ENCODE peak calls at places on chromosome 10, in nine cellular contexts. One of them, this sample, is unnamed.

GRCh38 chr10:133347636-133348517 is 704 bp downstream of the PRAP1 start:
- DNase-seq in CD4-positive, alpha-beta memory T cell: no peak
- DNase-seq in HCT116: no peak
- DNase-seq in GM23248: no peak
- DNase-seq in fibroblast of lung: no peak
- DNase-seq in PC-9: no peak
- DNase-seq in WERI-Rb-1: no peak
- DNase-seq in sigmoid colon: no peak
- DNase-seq in tibial nerve: no peak
- DNase-seq in this sample: no peak

GRCh38 chr10:3791974-3792633 is 7.1 kb upstream of the KLF6 start:
- DNase-seq in CD4-positive, alpha-beta memory T cell: no peak
- DNase-seq in HCT116: no peak
- DNase-seq in sigmoid colon: no peak
- DNase-seq in fibroblast of lung: peak; percentile 94
- DNase-seq in tibial nerve: no peak
- DNase-seq in GM23248: peak; percentile 80
- DNase-seq in WERI-Rb-1: no peak
- DNase-seq in PC-9: no peak
- DNase-seq in this sample: no peak

GRCh38 chr10:102796407-102797176 is 40.6 kb downstream of the CYP17A1 start:
- DNase-seq in HCT116: no peak
- DNase-seq in PC-9: no peak
- DNase-seq in GM23248: peak; percentile 74
- DNase-seq in tibial nerve: peak; percentile 81
- DNase-seq in CD4-positive, alpha-beta memory T cell: peak; percentile 27
- DNase-seq in WERI-Rb-1: no peak
- DNase-seq in fibroblast of lung: peak; percentile 52
- DNase-seq in sigmoid colon: peak; percentile 96
- DNase-seq in this sample: no peak

GRCh38 chr10:69677914-69678654 is 48.0 kb downstream of the FAM241B start:
- DNase-seq in tibial nerve: no peak
- DNase-seq in sigmoid colon: no peak
- DNase-seq in HCT116: no peak
- DNase-seq in PC-9: no peak
- DNase-seq in WERI-Rb-1: no peak
- DNase-seq in GM23248: no peak
- DNase-seq in fibroblast of lung: no peak
- DNase-seq in CD4-positive, alpha-beta memory T cell: no peak
- DNase-seq in this sample: no peak

GRCh38 chr10:46551701-46552525 is 4.5 kb downstream of the GPRIN2 start:
- DNase-seq in fibroblast of lung: no peak
- DNase-seq in CD4-positive, alpha-beta memory T cell: no peak
- DNase-seq in GM23248: no peak
- DNase-seq in sigmoid colon: peak; percentile 63
- DNase-seq in HCT116: no peak
- DNase-seq in tibial nerve: peak; percentile 11
- DNase-seq in WERI-Rb-1: peak; percentile 19
- DNase-seq in PC-9: no peak
- DNase-seq in this sample: no peak

GRCh38 chr10:128324468-128324867 is 198.2 kb upstream of the MKI67 start:
- DNase-seq in sigmoid colon: no peak
- DNase-seq in CD4-positive, alpha-beta memory T cell: no peak
- DNase-seq in WERI-Rb-1: no peak
- DNase-seq in fibroblast of lung: no peak
- DNase-seq in tibial nerve: no peak
- DNase-seq in HCT116: no peak
- DNase-seq in GM23248: no peak
- DNase-seq in PC-9: no peak
- DNase-seq in this sample: no peak

GRCh38 chr10:110842305-110842952 is 29.3 kb upstream of the PDCD4 start:
- DNase-seq in fibroblast of lung: no peak
- DNase-seq in tibial nerve: no peak
- DNase-seq in GM23248: no peak
- DNase-seq in HCT116: no peak
- DNase-seq in CD4-positive, alpha-beta memory T cell: no peak
- DNase-seq in PC-9: no peak
- DNase-seq in WERI-Rb-1: no peak
- DNase-seq in sigmoid colon: peak; percentile 43
- DNase-seq in this sample: no peak

GRCh38 chr10:71868192-71868697 is 17.2 kb upstream of the PSAP start:
- DNase-seq in GM23248: peak; percentile 77
- DNase-seq in tibial nerve: peak; percentile 38
- DNase-seq in CD4-positive, alpha-beta memory T cell: no peak
- DNase-seq in sigmoid colon: peak; percentile 83
- DNase-seq in HCT116: no peak
- DNase-seq in WERI-Rb-1: peak; percentile 43
- DNase-seq in PC-9: peak; percentile 92
- DNase-seq in fibroblast of lung: peak; percentile 88
- DNase-seq in this sample: no peak

GRCh38 chr10:47269294-47269693 is 30.7 kb upstream of the GDF10 start:
- DNase-seq in WERI-Rb-1: peak; percentile 40
- DNase-seq in CD4-positive, alpha-beta memory T cell: no peak
- DNase-seq in PC-9: no peak
- DNase-seq in tibial nerve: no peak
- DNase-seq in fibroblast of lung: no peak
- DNase-seq in sigmoid colon: no peak
- DNase-seq in HCT116: no peak
- DNase-seq in GM23248: no peak
- DNase-seq in this sample: no peak

GRCh38 chr10:5317547-5318107 is 47.1 kb upstream of the UCN3 start:
- DNase-seq in fibroblast of lung: peak; percentile 74
- DNase-seq in tibial nerve: no peak
- DNase-seq in sigmoid colon: no peak
- DNase-seq in GM23248: peak; percentile 92
- DNase-seq in PC-9: peak; percentile 70
- DNase-seq in WERI-Rb-1: no peak
- DNase-seq in CD4-positive, alpha-beta memory T cell: peak; percentile 45
- DNase-seq in HCT116: no peak
- DNase-seq in this sample: peak; percentile 20

GRCh38 chr10:84706875-84707274 is 378.5 kb downstream of the CCSER2 start:
- DNase-seq in HCT116: no peak
- DNase-seq in CD4-positive, alpha-beta memory T cell: no peak
- DNase-seq in fibroblast of lung: peak; percentile 1
- DNase-seq in WERI-Rb-1: no peak
- DNase-seq in PC-9: no peak
- DNase-seq in tibial nerve: no peak
- DNase-seq in GM23248: peak; percentile 23
- DNase-seq in sigmoid colon: peak; percentile 79
- DNase-seq in this sample: no peak

GRCh38 chr10:93711891-93712290 is 9.5 kb upstream of the FRA10AC1 start:
- DNase-seq in CD4-positive, alpha-beta memory T cell: no peak
- DNase-seq in PC-9: no peak
- DNase-seq in HCT116: no peak
- DNase-seq in tibial nerve: no peak
- DNase-seq in WERI-Rb-1: no peak
- DNase-seq in sigmoid colon: no peak
- DNase-seq in fibroblast of lung: peak; percentile 14
- DNase-seq in GM23248: peak; percentile 29
- DNase-seq in this sample: no peak

GRCh38 chr10:118952493-118953295 is 76.8 kb upstream of the NANOS1 start:
- DNase-seq in fibroblast of lung: no peak
- DNase-seq in sigmoid colon: peak; percentile 46
- DNase-seq in HCT116: no peak
- DNase-seq in CD4-positive, alpha-beta memory T cell: no peak
- DNase-seq in GM23248: no peak
- DNase-seq in WERI-Rb-1: no peak
- DNase-seq in tibial nerve: no peak
- DNase-seq in PC-9: no peak
- DNase-seq in this sample: no peak

GRCh38 chr10:110101464-110102144 is 93.8 kb downstream of the ADD3 start:
- DNase-seq in HCT116: no peak
- DNase-seq in GM23248: peak; percentile 15
- DNase-seq in tibial nerve: no peak
- DNase-seq in WERI-Rb-1: no peak
- DNase-seq in CD4-positive, alpha-beta memory T cell: no peak
- DNase-seq in fibroblast of lung: no peak
- DNase-seq in sigmoid colon: no peak
- DNase-seq in PC-9: no peak
- DNase-seq in this sample: no peak

GRCh38 chr10:48604408-48605263 is at the start of gene ARHGAP22:
- DNase-seq in tibial nerve: peak; percentile 40
- DNase-seq in fibroblast of lung: peak; percentile 42
- DNase-seq in GM23248: peak; percentile 86
- DNase-seq in PC-9: peak; percentile 41
- DNase-seq in WERI-Rb-1: peak; percentile 62
- DNase-seq in CD4-positive, alpha-beta memory T cell: no peak
- DNase-seq in sigmoid colon: peak; percentile 70
- DNase-seq in HCT116: no peak
- DNase-seq in this sample: no peak

GRCh38 chr10:30671011-30671616 is 41.6 kb upstream of the LYZL2 start:
- DNase-seq in WERI-Rb-1: peak; percentile 29
- DNase-seq in HCT116: peak; percentile 65
- DNase-seq in tibial nerve: no peak
- DNase-seq in fibroblast of lung: peak; percentile 64
- DNase-seq in sigmoid colon: no peak
- DNase-seq in GM23248: peak; percentile 75
- DNase-seq in CD4-positive, alpha-beta memory T cell: peak; percentile 45
- DNase-seq in PC-9: peak; percentile 33
- DNase-seq in this sample: no peak

GRCh38 chr10:28722065-28722803 is 44.9 kb downstream of the BAMBI start:
- DNase-seq in CD4-positive, alpha-beta memory T cell: no peak
- DNase-seq in fibroblast of lung: peak; percentile 55
- DNase-seq in WERI-Rb-1: peak; percentile 9
- DNase-seq in PC-9: no peak
- DNase-seq in tibial nerve: peak; percentile 20
- DNase-seq in GM23248: peak; percentile 25
- DNase-seq in HCT116: no peak
- DNase-seq in sigmoid colon: no peak
- DNase-seq in this sample: no peak

GRCh38 chr10:49015700-49016099 is 76.1 kb upstream of the LRRC18 start:
- DNase-seq in fibroblast of lung: no peak
- DNase-seq in tibial nerve: no peak
- DNase-seq in CD4-positive, alpha-beta memory T cell: no peak
- DNase-seq in GM23248: no peak
- DNase-seq in WERI-Rb-1: no peak
- DNase-seq in PC-9: no peak
- DNase-seq in HCT116: no peak
- DNase-seq in sigmoid colon: no peak
- DNase-seq in this sample: no peak

DNA sequence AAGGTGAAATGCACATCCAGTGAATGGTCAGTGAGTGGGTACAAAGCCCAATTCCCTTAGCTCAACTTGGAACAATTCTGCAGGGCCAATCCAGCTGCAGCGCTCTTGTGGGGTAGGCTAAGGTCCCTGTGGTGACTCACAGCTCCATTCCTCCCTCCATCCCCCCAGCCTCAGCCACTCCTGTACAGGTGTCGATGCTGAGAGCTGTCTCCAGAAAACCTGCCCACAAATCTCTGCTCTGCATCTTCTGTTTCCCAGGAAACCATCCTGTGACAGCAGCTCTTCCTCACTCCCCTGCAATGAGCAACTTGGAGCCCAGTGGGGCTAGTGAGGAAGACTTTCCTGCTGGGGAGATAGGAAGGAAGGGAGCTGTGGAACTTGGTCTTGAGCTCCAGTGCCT is 244.7 kb upstream of the GPR26 start:
- DNase-seq in sigmoid colon: no peak
- DNase-seq in GM23248: no peak
- DNase-seq in fibroblast of lung: no peak
- DNase-seq in CD4-positive, alpha-beta memory T cell: no peak
- DNase-seq in PC-9: no peak
- DNase-seq in tibial nerve: no peak
- DNase-seq in WERI-Rb-1: no peak
- DNase-seq in HCT116: no peak
- DNase-seq in this sample: no peak
- H3K9me3 ChIP-seq in sigmoid colon: no peaks in the 10 kb centered on the region
- H3K9me3 ChIP-seq in GM23248: no peaks in the 10 kb centered on the region
- H3K9me3 ChIP-seq in fibroblast of lung: no peaks in the 10 kb centered on the region
- H3K9me3 ChIP-seq in CD4-positive, alpha-beta memory T cell: no peaks in the 10 kb centered on the region
- H3K9me3 ChIP-seq in PC-9: no peaks in the 10 kb centered on the region
- H3K9me3 ChIP-seq in tibial nerve: no peaks in the 10 kb centered on the region
- H3K9me3 ChIP-seq in WERI-Rb-1: no peaks in the 10 kb centered on the region
- H3K9me3 ChIP-seq in HCT116: no peaks in the 10 kb centered on the region
- H3K9me3 ChIP-seq in this sample: no peaks in the 10 kb centered on the region

DNA sequence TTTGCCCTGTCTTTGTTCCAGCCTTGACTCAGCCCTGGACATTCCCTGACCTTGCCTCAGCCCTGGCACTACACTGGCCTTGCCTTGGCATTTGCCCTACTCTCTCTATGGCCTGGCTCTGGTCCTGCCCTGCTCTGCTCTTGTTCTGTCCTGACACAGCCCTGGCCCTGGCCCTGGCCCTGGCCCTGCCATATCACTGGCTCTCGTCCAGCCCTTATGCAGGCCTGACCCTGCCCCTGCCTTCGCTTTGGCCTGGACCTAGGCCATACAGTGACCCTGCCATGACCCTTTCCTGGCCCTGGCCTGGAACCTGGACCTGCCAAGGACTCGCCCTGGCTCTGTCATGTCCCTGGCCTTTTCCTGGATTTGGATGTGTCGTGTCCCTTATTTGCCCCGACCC is 646.0 kb downstream of the ZNF37A start:
- DNase-seq in sigmoid colon: no peak
- DNase-seq in HCT116: no peak
- DNase-seq in PC-9: no peak
- DNase-seq in GM23248: no peak
- DNase-seq in tibial nerve: no peak
- DNase-seq in WERI-Rb-1: no peak
- DNase-seq in CD4-positive, alpha-beta memory T cell: no peak
- DNase-seq in fibroblast of lung: no peak
- DNase-seq in this sample: no peak
- H3K9me3 ChIP-seq in sigmoid colon: no peaks in the 10 kb centered on the region
- H3K9me3 ChIP-seq in HCT116: peaks cover 4% of the 10 kb centered on the region
- H3K9me3 ChIP-seq in PC-9: no peaks in the 10 kb centered on the region
- H3K9me3 ChIP-seq in GM23248: no peaks in the 10 kb centered on the region
- H3K9me3 ChIP-seq in tibial nerve: peaks cover 7% of the 10 kb centered on the region
- H3K9me3 ChIP-seq in WERI-Rb-1: no peaks in the 10 kb centered on the region
- H3K9me3 ChIP-seq in CD4-positive, alpha-beta memory T cell: no peaks in the 10 kb centered on the region
- H3K9me3 ChIP-seq in fibroblast of lung: no peaks in the 10 kb centered on the region
- H3K9me3 ChIP-seq in this sample: no peaks in the 10 kb centered on the region

DNA sequence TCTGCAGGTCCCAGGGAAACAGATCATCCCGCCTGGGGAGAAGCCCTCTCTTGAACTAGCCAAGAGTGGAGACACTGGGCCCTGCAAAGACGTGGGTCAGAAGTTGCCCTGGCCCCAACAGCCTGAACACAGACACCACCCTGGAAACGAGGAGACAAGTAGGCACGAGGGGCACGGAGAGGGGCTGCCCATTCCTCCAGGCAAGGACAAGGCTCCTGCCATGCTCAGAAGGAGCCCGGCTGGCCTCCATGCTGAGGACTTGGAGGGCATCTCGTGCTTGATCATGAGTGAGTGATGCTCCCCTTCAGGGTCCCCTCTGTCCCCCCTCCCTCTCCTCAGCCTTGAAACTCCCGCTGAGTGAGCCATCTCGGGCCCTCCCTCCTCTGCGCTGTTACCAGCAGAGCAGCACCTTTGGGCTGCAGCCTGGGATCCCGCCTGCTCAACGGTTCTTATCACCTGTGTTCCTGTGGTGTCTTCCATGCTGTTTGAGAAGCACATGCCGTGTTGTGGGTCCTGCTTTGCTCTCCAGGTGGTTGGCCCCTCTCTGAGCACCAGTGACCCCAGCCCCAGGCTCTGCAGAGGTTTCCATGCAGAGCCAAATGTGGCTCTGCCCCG is 544.3 kb downstream of the TCERG1L start:
- DNase-seq in PC-9: no peak
- DNase-seq in HCT116: no peak
- DNase-seq in GM23248: no peak
- DNase-seq in WERI-Rb-1: no peak
- DNase-seq in fibroblast of lung: no peak
- DNase-seq in CD4-positive, alpha-beta memory T cell: no peak
- DNase-seq in sigmoid colon: peak; percentile 54
- DNase-seq in tibial nerve: no peak
- DNase-seq in this sample: no peak
- H3K9me3 ChIP-seq in PC-9: no peaks in the 10 kb centered on the region
- H3K9me3 ChIP-seq in HCT116: no peaks in the 10 kb centered on the region
- H3K9me3 ChIP-seq in GM23248: no peaks in the 10 kb centered on the region
- H3K9me3 ChIP-seq in WERI-Rb-1: peaks cover 16% of the 10 kb centered on the region
- H3K9me3 ChIP-seq in fibroblast of lung: no peaks in the 10 kb centered on the region
- H3K9me3 ChIP-seq in CD4-positive, alpha-beta memory T cell: no peaks in the 10 kb centered on the region
- H3K9me3 ChIP-seq in sigmoid colon: no peaks in the 10 kb centered on the region
- H3K9me3 ChIP-seq in tibial nerve: no peaks in the 10 kb centered on the region
- H3K9me3 ChIP-seq in this sample: no peaks in the 10 kb centered on the region

GRCh38 chr10:37844644-37845043 is 12.8 kb downstream of the ZNF248 start:
- DNase-seq in GM23248: no peak
- DNase-seq in PC-9: no peak
- DNase-seq in fibroblast of lung: no peak
- DNase-seq in HCT116: no peak
- DNase-seq in WERI-Rb-1: no peak
- DNase-seq in tibial nerve: no peak
- DNase-seq in sigmoid colon: no peak
- DNase-seq in CD4-positive, alpha-beta memory T cell: no peak
- DNase-seq in this sample: no peak
- H3K9me3 ChIP-seq in GM23248: no peaks in the 10 kb centered on the region
- H3K9me3 ChIP-seq in PC-9: no peaks in the 10 kb centered on the region
- H3K9me3 ChIP-seq in fibroblast of lung: no peaks in the 10 kb centered on the region
- H3K9me3 ChIP-seq in HCT116: no peaks in the 10 kb centered on the region
- H3K9me3 ChIP-seq in WERI-Rb-1: no peaks in the 10 kb centered on the region
- H3K9me3 ChIP-seq in tibial nerve: peaks cover 6% of the 10 kb centered on the region
- H3K9me3 ChIP-seq in sigmoid colon: no peaks in the 10 kb centered on the region
- H3K9me3 ChIP-seq in CD4-positive, alpha-beta memory T cell: no peaks in the 10 kb centered on the region
- H3K9me3 ChIP-seq in this sample: no peaks in the 10 kb centered on the region